ENCODE peak calls at places on chromosome 21, in nine cellular contexts. E is tibial artery, G is lower lobe of right lung, C is NT2/D1, F is WERI-Rb-1, V is iPS DF 6.9, I is PC-3, R is IMR-90, X is sigmoid colon. S is an unnamed sample.

GRCh38 chr21:36155603-36156338 is 853 bp upstream of the DOP1B start:
- DNase-seq in I (peak; percentile 80), E (no peak), V (no peak), X (peak; percentile 69), R (no peak), C (no peak), F (no peak), G (peak; percentile 86), S (peak; percentile 53)

GRCh38 chr21:38914071-38914491 is 108.4 kb downstream of the ETS2 start:
- DNase-seq in V (no peak), R (no peak), F (no peak), C (no peak), G (no peak), E (no peak), X (peak; percentile 12), I (no peak), S (no peak)

GRCh38 chr21:33198346-33199135 is 31.2 kb upstream of the IFNAR2 start:
- DNase-seq in I (no peak), F (peak; percentile 25), V (no peak), R (peak; percentile 63), X (peak; percentile 75), C (no peak), G (peak; percentile 76), E (peak; percentile 53), S (no peak)

GRCh38 chr21:17636711-17637110 is 24.0 kb upstream of the BTG3 start:
- DNase-seq in V (no peak), I (no peak), E (no peak), R (no peak), C (no peak), X (no peak), F (no peak), G (no peak), S (no peak)

GRCh38 chr21:37532868-37533780 is 166.6 kb downstream of the DYRK1A start:
- DNase-seq in V (no peak), X (no peak), R (peak; percentile 61), C (no peak), F (no peak), E (no peak), G (no peak), I (peak; percentile 86), S (no peak)

GRCh38 chr21:15744926-15745325 is 15.1 kb downstream of the USP25 start:
- DNase-seq in E (no peak), I (no peak), C (no peak), V (no peak), X (no peak), G (no peak), F (no peak), R (no peak), S (no peak)

GRCh38 chr21:41752231-41752681 is 14.6 kb downstream of the RIPK4 start:
- DNase-seq in C (no peak), I (peak; percentile 81), G (no peak), F (no peak), E (no peak), R (peak; percentile 64), X (no peak), V (no peak), S (peak; percentile 44)

GRCh38 chr21:46151989-46152938 is 3.1 kb downstream of the FTCD start:
- DNase-seq in F (peak; percentile 6), G (no peak), I (no peak), C (no peak), V (no peak), R (no peak), E (peak; percentile 14), X (peak; percentile 43), S (peak; percentile 35)

GRCh38 chr21:25107708-25108107 is 499.6 kb downstream of the MRPL39 start:
- DNase-seq in I (peak; percentile 73), V (no peak), F (no peak), X (no peak), G (no peak), R (peak; percentile 94), C (peak; percentile 8), E (no peak), S (no peak)

GRCh38 chr21:33962290-33962689 is 46.7 kb upstream of the ATP5PO start:
- DNase-seq in E (no peak), C (no peak), F (no peak), V (no peak), I (no peak), G (no peak), R (no peak), X (no peak), S (no peak)

GRCh38 chr21:46063227-46063626 is 34.7 kb upstream of the COL6A2 start:
- DNase-seq in R (no peak), F (peak; percentile 3), E (no peak), C (no peak), I (no peak), G (no peak), V (no peak), X (peak; percentile 54), S (no peak)

GRCh38 chr21:46619846-46620245 is 15.0 kb upstream of the S100B start:
- DNase-seq in C (no peak), I (no peak), G (no peak), X (no peak), E (no peak), R (peak; percentile 15), F (no peak), V (no peak), S (no peak)

GRCh38 chr21:46454634-46455390 is 3.9 kb upstream of the DIP2A start:
- DNase-seq in E (no peak), C (no peak), V (no peak), I (no peak), G (no peak), X (peak; percentile 25), F (no peak), R (no peak), S (no peak)

DNA sequence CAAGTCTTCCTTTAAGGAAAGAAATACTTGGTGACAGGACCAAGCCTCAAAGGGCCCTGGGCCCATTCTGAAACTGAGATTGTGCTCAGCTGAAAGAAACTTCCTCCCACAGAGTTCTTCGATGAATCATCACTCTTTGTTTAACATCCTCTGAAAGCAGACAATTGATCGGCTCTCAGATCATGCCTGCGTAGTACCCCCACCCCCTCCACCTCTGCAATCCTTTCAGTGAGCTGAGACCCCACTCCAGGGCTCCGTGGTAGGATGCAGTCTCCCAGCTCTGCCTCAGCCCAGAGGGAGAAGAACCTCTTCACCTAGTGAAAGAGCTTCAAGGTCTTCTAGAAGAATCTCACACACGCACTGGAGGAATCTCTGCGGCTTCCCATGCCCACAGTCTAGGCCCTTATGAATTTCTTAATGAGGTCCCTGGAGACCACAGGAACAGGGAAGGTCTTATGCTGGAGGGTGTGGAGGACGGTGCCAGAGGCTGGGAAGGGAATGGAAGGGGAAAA is 104.9 kb upstream of the SOD1 start:
- DNase-seq in F (no peak), C (peak; percentile 72), I (peak; percentile 78), V (no peak), E (no peak), X (no peak), R (peak; percentile 5), G (no peak), S (peak; percentile 24)
- H3K4me3 ChIP-seq in F (no peak overlapping the region), C (peak overlapping the region; percentile 10), I (peak overlapping the region; percentile 9), V (no peak overlapping the region), E (no peak overlapping the region), X (no peak overlapping the region), R (no peak overlapping the region), G (no peak overlapping the region), S (no peak overlapping the region)

DNA sequence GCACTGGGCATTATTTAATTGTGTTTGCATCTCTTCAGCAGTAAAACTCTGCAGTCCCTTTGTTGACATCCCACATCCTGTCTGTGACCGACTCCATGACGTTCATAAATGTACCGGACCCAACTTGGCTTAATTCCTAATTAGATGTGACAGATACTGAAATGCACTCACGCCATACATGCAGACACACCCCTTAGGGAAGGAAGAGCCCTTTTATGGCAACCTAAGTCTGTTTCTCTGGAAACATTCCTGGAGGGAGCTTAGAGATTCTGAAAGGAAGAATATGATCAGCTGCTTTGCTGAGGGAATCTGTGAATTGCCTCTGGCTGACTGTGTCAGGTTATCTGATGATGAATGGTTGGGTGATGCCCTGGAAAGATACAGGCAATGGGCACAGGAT is 33.4 kb downstream of the ADAMTS5 start:
- DNase-seq in E (no peak), R (no peak), G (no peak), F (no peak), I (no peak), V (no peak), X (no peak), C (no peak), S (no peak)
- H3K9me3 ChIP-seq in E (no peaks in the 10 kb centered on the region), R (no peaks in the 10 kb centered on the region), G (no peaks in the 10 kb centered on the region), F (no peaks in the 10 kb centered on the region), I (no peaks in the 10 kb centered on the region), V (no peaks in the 10 kb centered on the region), X (no peaks in the 10 kb centered on the region), C (no peaks in the 10 kb centered on the region), S (no peaks in the 10 kb centered on the region)

GRCh38 chr21:42785666-42786427 is 93.5 kb downstream of the WDR4 start:
- DNase-seq in F (no peak), C (no peak), E (no peak), G (no peak), V (no peak), X (no peak), I (no peak), R (no peak), S (no peak)

GRCh38 chr21:42781981-42782722 is 97.2 kb downstream of the WDR4 start:
- DNase-seq in R (no peak), I (no peak), G (no peak), F (no peak), V (no peak), E (no peak), C (peak; percentile 32), X (no peak), S (no peak)

GRCh38 chr21:42782723-42783247 is 96.6 kb downstream of the WDR4 start:
- DNase-seq in I (no peak), G (no peak), V (no peak), E (no peak), R (no peak), X (no peak), F (no peak), C (no peak), S (no peak)

GRCh38 chr21:42784896-42785451 is 94.4 kb downstream of the WDR4 start:
- DNase-seq in G (no peak), C (no peak), R (no peak), E (no peak), X (no peak), V (no peak), F (no peak), I (no peak), S (no peak)

GRCh38 chr21:42784276-42784675 is 95.1 kb downstream of the WDR4 start:
- DNase-seq in E (peak; percentile 40), V (no peak), C (no peak), R (no peak), G (no peak), X (no peak), I (no peak), F (no peak), S (no peak)
- H3K27me3 ChIP-seq in E (peaks cover 68% of the 10 kb centered on the region), V (peaks cover 2% of the 10 kb centered on the region), C (no peaks in the 10 kb centered on the region), R (peaks cover 53% of the 10 kb centered on the region), G (no peaks in the 10 kb centered on the region), X (peaks cover 4% of the 10 kb centered on the region), I (peaks cover 47% of the 10 kb centered on the region), F (no peaks in the 10 kb centered on the region), S (no peaks in the 10 kb centered on the region)

DNA sequence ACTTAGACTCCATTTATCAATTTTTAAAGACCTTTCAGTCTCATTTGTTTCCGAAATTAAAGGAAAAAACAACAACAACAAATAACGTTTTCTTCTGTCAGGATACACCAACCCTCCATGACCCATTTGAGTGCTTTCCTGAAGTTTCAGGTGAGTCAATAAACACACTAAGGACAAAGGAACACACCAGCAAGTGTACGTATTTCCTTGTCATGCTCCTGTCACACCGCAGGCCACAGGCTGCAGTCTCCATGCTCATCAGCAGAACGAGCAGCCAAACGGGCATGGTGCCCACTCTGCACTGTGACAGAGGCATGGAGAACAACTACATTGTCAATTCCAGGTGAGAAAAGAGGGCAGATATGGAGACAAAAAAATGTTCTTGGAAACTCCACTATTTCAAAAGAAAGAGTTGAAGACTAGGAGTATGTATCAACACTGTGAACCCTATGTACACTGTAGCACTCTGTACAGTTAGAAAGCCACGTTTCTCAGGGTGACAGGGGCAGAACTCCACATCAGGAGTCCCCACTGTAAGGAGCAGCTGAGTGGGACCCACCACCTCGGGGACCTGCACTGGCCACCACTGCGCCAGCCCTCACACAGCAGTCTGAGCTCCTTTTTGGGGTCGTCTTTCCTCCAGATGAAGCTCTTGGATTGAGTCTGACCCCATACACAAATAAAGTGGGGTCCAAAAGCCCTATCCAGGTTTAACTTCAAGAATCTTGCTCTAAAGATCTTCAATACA is 2.6 kb downstream of the PTTG1IP start:
- DNase-seq in I (peak; percentile 78), G (no peak), F (no peak), E (no peak), R (no peak), X (no peak), C (no peak), V (no peak), S (peak; percentile 80)
- H3K4me3 ChIP-seq in I (peak overlapping the region; percentile 80), G (peak overlapping the region; percentile 7), F (no peak overlapping the region), E (peak overlapping the region; percentile 93), R (no peak overlapping the region), X (peak overlapping the region; percentile 91), C (no peak overlapping the region), V (no peak overlapping the region), S (no peak overlapping the region)

S was measured in aorta.